ENCODE peak calls at places on chromosomes 11 and 22, in four cellular contexts. Q, E, I and T are unnamed samples. For H3K4me1, the result is how much of the 10 kb centered on the place peaks cover.

GRCh38 chr11:119791701-119792151 is 62.7 kb upstream of the NECTIN1 start:
- DNase-seq in Q (no peak), E (peak), I (no peak), T (peak)

GRCh38 chr11:12761029-12761428 is 86.8 kb downstream of the TEAD1 start:
- DNase-seq in Q (peak), E (peak), I (peak), T (peak)

GRCh38 chr11:88320149-88320559 is 17.4 kb downstream of the CTSC start:
- DNase-seq in Q (peak), E (peak), I (no peak), T (peak)

GRCh38 chr11:16989554-16989953 is 24.7 kb downstream of the PLEKHA7 start:
- DNase-seq in Q (no peak), E (no peak), I (no peak), T (no peak)

GRCh38 chr22:31753005-31753633 is 700 bp upstream of the DEPDC5 start:
- DNase-seq in Q (peak), E (no peak), I (no peak), T (peak)

GRCh38 chr11:60396382-60396781 is at the start of gene MS4A14:
- DNase-seq in Q (no peak), E (no peak), I (no peak), T (no peak)

GRCh38 chr11:1548221-1549070 is 23.6 kb downstream of the DUSP8 start:
- DNase-seq in Q (peak), E (peak), I (no peak), T (peak)

GRCh38 chr11:19792510-19792909 is 79.9 kb downstream of the NAV2 start:
- DNase-seq in Q (no peak), E (no peak), I (no peak), T (no peak)

GRCh38 chr11:120395778-120396177 is 59.6 kb downstream of the ARHGEF12 start:
- DNase-seq in Q (no peak), E (no peak), I (no peak), T (no peak)

GRCh38 chr11:70505761-70506657 is 107.7 kb downstream of the CTTN start:
- DNase-seq in Q (no peak), E (no peak), I (no peak), T (peak)

GRCh38 chr11:85854212-85854556 is 999 bp upstream of the CCDC83 start:
- DNase-seq in Q (no peak), E (no peak), I (peak), T (no peak)
- H3K9ac ChIP-seq in Q (peak), E (peak), I (peak), T (peak)

DNA sequence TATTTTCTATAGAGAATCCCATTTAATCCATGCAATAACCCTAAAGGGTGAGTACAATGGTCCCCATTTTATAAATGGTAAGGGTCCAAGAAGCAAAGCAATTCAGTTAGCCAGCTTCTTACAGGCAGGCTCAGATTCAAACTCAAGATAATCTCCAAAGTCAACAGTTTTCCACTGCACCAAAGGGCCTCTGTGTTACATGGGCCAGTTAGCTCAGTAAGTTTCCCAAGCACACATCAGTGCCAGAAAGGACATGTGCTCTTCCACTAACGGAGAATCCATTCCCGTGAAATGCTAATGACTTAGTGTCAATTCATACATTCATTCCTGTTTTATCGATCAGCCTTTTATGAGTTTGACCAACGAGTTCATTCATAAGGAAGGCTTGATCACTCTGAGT is 11.0 kb downstream of the SLC43A1 start:
- DNase-seq in Q (no peak), E (no peak), I (no peak), T (no peak)
- H3K4me1 ChIP-seq in Q (under half), E (under half), I (under half), T (under half)

GRCh38 chr22:46115755-46116490 is 34.4 kb upstream of the PPARA start:
- DNase-seq in Q (no peak), E (no peak), I (no peak), T (no peak)

GRCh38 chr22:46115388-46115678 is 35.0 kb upstream of the PPARA start:
- DNase-seq in Q (no peak), E (no peak), I (no peak), T (peak)

GRCh38 chr22:46119093-46119728 is 31.1 kb upstream of the PPARA start:
- DNase-seq in Q (no peak), E (no peak), I (no peak), T (peak)

GRCh38 chr22:46116491-46116958 is 33.8 kb upstream of the PPARA start:
- DNase-seq in Q (peak), E (peak), I (peak), T (peak)

GRCh38 chr22:46117206-46118199 is 32.8 kb upstream of the PPARA start:
- DNase-seq in Q (no peak), E (no peak), I (no peak), T (peak)
- H3K9ac ChIP-seq in Q (no peak), E (no peak), I (no peak), T (peak)

GRCh38 chr11:14645985-14646900 is 2.6 kb downstream of the PDE3B start:
- DNase-seq in Q (no peak), E (no peak), I (no peak), T (no peak)
- H3K4me1 ChIP-seq in Q (under half), E (under half), I (under half), T (under half)

GRCh38 chr11:65620666-65621065 is 5.1 kb downstream of the PCNX3 start:
- DNase-seq in Q (no peak), E (no peak), I (no peak), T (no peak)

GRCh38 chr11:65623177-65623576 is 7.6 kb downstream of the PCNX3 start:
- DNase-seq in Q (no peak), E (no peak), I (no peak), T (no peak)

GRCh38 chr11:65619281-65619928 is 3.8 kb downstream of the PCNX3 start:
- DNase-seq in Q (no peak), E (no peak), I (no peak), T (no peak)

GRCh38 chr11:65622011-65622410 is 6.4 kb downstream of the PCNX3 start:
- DNase-seq in Q (no peak), E (no peak), I (no peak), T (no peak)

GRCh38 chr11:65621460-65621859 is 5.9 kb downstream of the PCNX3 start:
- DNase-seq in Q (no peak), E (no peak), I (no peak), T (no peak)
- H3K9ac ChIP-seq in Q (no peak), E (no peak), I (no peak), T (no peak)

GRCh38 chr11:68127791-68128681 is 6.8 kb upstream of the CHKA start:
- DNase-seq in Q (peak), E (peak), I (no peak), T (peak)

GRCh38 chr11:68128682-68129327 is 7.6 kb upstream of the CHKA start:
- DNase-seq in Q (no peak), E (peak), I (no peak), T (peak)

GRCh38 chr11:68121067-68121899 is at the start of gene CHKA:
- DNase-seq in Q (peak), E (peak), I (peak), T (peak)

GRCh38 chr11:68122936-68123539 is 1.9 kb upstream of the CHKA start:
- DNase-seq in Q (peak), E (no peak), I (no peak), T (no peak)

DNA sequence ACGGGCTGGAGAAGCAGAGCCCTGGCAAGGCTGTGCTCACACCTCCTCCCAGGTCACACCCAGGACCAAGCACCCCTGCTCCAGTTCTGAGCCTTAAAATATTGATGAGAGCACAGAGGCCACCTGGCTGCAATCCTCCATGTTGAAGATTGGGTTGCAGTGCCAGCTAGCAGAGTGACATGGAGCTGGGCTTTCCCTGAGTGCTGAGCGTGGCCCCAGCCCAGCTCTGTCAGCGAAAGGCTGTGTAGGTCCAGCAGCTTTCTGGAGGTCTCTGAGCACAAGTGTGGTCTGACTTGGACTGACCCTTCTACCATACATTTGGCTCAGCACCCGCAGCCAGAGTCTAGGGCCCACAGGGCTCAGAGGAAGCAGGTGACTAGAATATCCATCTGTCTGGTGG is 4.0 kb upstream of the CHKA start:
- DNase-seq in Q (no peak), E (no peak), I (no peak), T (no peak)
- H3K4me1 ChIP-seq in Q (under half), E (under half), I (half or more), T (under half)

GRCh38 chr22:24583972-24584790 is 8.7 kb downstream of the LRRC75B start:
- DNase-seq in Q (no peak), E (no peak), I (no peak), T (no peak)
- H3K9ac ChIP-seq in Q (no peak), E (peak), I (no peak), T (no peak)

DNA sequence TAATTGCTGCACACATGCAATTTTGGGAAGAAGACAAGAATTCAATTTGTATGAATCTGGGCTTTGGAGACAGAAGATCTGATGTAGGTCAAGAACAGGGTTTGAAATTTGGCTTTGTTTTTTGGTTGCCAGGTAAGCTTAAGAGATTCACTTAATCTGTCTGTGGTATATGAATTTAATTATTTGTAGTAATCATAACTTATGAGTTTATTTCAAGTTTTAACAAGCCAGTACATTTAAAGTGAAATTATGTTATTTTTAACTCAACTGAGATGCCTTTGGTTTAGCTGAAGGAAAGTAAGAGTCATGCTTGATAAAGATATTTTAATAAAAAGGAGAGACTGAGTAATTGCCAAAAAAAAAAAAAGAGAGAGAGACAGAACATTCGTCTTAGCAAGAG is 384.1 kb downstream of the LUZP2 start:
- DNase-seq in Q (no peak), E (no peak), I (no peak), T (no peak)
- H3K4me1 ChIP-seq in Q (under half), E (under half), I (under half), T (under half)